ENCODE peak calls at places on chromosomes 2 and 18, in ten cellular contexts. G, Y, H, I, F, Z, K, S, B and C are unnamed samples.
A peak's percentile ranks its signal among the peaks of the same experiment; 100 is the strongest.

GRCh38 chr2:193847140-193847539 is 1652.4 kb upstream of the TMEFF2 start:
- DNase-seq in Z (no peak), Y (peak; percentile 73), B (no peak), G (no peak), I (no peak), F (no peak), K (no peak), S (no peak), H (no peak), C (no peak)

GRCh38 chr18:48569915-48570264 is 31.1 kb downstream of the CTIF start:
- DNase-seq in Z (no peak), I (no peak), B (no peak), F (no peak), G (no peak), K (no peak), S (no peak), Y (no peak), H (no peak), C (no peak)

GRCh38 chr2:97730245-97730644 is 16.9 kb downstream of the ZAP70 start:
- DNase-seq in Y (no peak), G (no peak), F (no peak), I (no peak), H (no peak), B (no peak), S (no peak), K (no peak), Z (no peak), C (no peak)

GRCh38 chr2:160157861-160158813 is 41.9 kb downstream of the ITGB6 start:
- DNase-seq in Z (no peak), H (no peak), F (peak; percentile 44), Y (peak; percentile 88), I (no peak), G (no peak), B (no peak), K (no peak), S (no peak), C (peak; percentile 70)

GRCh38 chr2:84486436-84487115 is 27.5 kb upstream of the SUCLG1 start:
- DNase-seq in H (no peak), I (no peak), S (no peak), Y (peak; percentile 90), K (no peak), G (no peak), Z (no peak), B (no peak), F (no peak), C (peak; percentile 49)

GRCh38 chr18:77068321-77068841 is 64.2 kb downstream of the MBP start:
- DNase-seq in G (no peak), I (no peak), S (no peak), Z (peak; percentile 55), H (no peak), K (peak; percentile 36), B (no peak), F (no peak), Y (peak; percentile 60), C (no peak)

GRCh38 chr2:64514018-64514417 is 10.1 kb upstream of the AFTPH start:
- DNase-seq in H (no peak), I (no peak), S (no peak), B (no peak), K (no peak), Z (no peak), F (no peak), G (no peak), Y (peak; percentile 14), C (no peak)

GRCh38 chr2:23536326-23536725 is 151.3 kb downstream of the KLHL29 start:
- DNase-seq in Z (no peak), H (no peak), B (no peak), I (no peak), S (no peak), F (no peak), K (no peak), Y (no peak), G (no peak), C (no peak)

GRCh38 chr2:40721595-40721994 is 269.7 kb upstream of the SLC8A1 start:
- DNase-seq in H (no peak), G (no peak), Y (no peak), B (no peak), S (no peak), Z (no peak), I (no peak), K (no peak), F (no peak), C (no peak)

GRCh38 chr18:21053127-21053526 is 58.5 kb downstream of the ROCK1 start:
- DNase-seq in B (no peak), H (no peak), S (no peak), F (peak; percentile 86), I (no peak), K (peak; percentile 54), Y (peak; percentile 78), Z (no peak), G (no peak), C (peak; percentile 21)

GRCh38 chr2:201228271-201228911 is 31.9 kb upstream of the CASP8 start:
- DNase-seq in H (no peak), F (no peak), Y (peak; percentile 23), K (no peak), G (no peak), Z (no peak), B (no peak), I (no peak), S (no peak), C (no peak)
- TF ChIP-seq CTCF in H (no peak), F (no peak), Y (no peak), K (no peak), G (no peak), Z (no peak), B (no peak), I (no peak), S (no peak), C (no peak)

GRCh38 chr2:201118957-201119848 is 3.2 kb downstream of the CFLAR start:
- DNase-seq in K (peak; percentile 8), F (no peak), Y (peak; percentile 60), H (peak; percentile 48), Z (no peak), S (no peak), B (no peak), I (peak; percentile 63), G (no peak), C (no peak)

GRCh38 chr2:201118121-201118956 is 2.4 kb downstream of the CFLAR start:
- DNase-seq in H (peak; percentile 90), K (peak; percentile 37), Y (peak; percentile 89), G (peak; percentile 86), Z (peak; percentile 91), F (no peak), S (peak; percentile 80), B (peak; percentile 59), I (peak; percentile 93), C (no peak)

GRCh38 chr2:201126308-201127127 is 10.6 kb downstream of the CFLAR start:
- DNase-seq in B (no peak), H (no peak), Y (peak; percentile 81), G (no peak), F (no peak), K (no peak), Z (peak; percentile 44), I (peak; percentile 79), S (no peak), C (no peak)

GRCh38 chr2:201120500-201120899 is 4.5 kb downstream of the CFLAR start:
- DNase-seq in F (no peak), H (no peak), Y (peak; percentile 33), S (no peak), Z (no peak), B (no peak), I (no peak), G (no peak), K (no peak), C (no peak)

GRCh38 chr2:201122276-201122675 is 6.3 kb downstream of the CFLAR start:
- DNase-seq in K (no peak), Z (no peak), B (no peak), I (no peak), Y (peak; percentile 12), S (no peak), G (no peak), H (no peak), F (no peak), C (no peak)
- H3K4me3 ChIP-seq in K (no peak overlapping the region), Z (peak overlapping the region; percentile 96), B (peak overlapping the region; percentile 0), I (peak overlapping the region; percentile 85), Y (no peak overlapping the region), S (no peak overlapping the region), G (peak overlapping the region; percentile 96), H (no peak overlapping the region), F (no peak overlapping the region), C (no peak overlapping the region)

DNA sequence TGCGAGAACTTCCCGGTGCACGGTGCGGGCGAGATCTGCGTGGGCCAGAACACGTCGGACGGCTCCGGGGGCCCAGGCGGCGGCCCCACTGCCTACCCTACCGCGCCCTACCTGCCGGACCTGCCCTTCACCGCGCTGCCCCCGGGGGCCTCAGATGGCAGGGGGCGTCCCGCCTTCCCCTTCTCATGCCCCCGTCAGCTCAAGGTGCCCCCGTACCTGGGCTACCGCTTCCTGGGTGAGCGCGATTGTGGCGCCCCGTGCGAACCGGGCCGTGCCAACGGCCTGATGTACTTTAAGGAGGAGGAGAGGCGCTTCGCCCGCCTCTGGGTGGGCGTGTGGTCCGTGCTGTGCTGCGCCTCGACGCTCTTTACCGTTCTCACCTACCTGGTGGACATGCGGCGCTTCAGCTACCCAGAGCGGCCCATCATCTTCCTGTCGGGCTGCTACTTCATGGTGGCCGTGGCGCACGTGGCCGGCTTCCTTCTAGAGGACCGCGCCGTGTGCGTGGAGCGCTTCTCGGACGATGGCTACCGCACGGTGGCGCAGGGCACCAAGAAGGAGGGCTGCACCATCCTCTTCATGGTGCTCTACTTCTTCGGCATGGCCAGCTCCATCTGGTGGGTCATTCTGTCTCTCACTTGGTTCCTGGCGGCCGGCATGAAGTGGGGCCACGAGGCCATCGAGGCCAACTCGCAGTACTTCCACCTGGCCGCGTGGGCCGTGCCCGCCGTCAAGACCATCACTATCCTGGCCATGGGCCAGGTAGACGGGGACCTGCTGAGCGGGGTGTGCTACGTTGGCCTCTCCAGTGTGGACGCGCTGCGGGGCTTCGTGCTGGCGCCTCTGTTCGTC is 1.7 kb downstream of the FZD7 start:
- DNase-seq in Z (peak; percentile 26), F (no peak), S (no peak), Y (peak; percentile 68), H (no peak), K (no peak), I (no peak), G (peak; percentile 71), B (no peak), C (no peak)
- TF ChIP-seq CTCF in Z (peak; percentile 17), F (peak; percentile 81), S (peak; percentile 33), Y (peak; percentile 27), H (no peak), K (peak; percentile 74), I (no peak), G (peak; percentile 20), B (no peak), C (peak; percentile 43)

GRCh38 chr2:9250091-9250490 is 43.5 kb downstream of the ASAP2 start:
- DNase-seq in F (no peak), Z (no peak), B (no peak), Y (no peak), H (no peak), K (no peak), S (no peak), G (no peak), I (no peak), C (no peak)

GRCh38 chr2:9250498-9251153 is 44.0 kb downstream of the ASAP2 start:
- DNase-seq in S (no peak), Y (no peak), F (no peak), K (no peak), B (no peak), H (no peak), G (no peak), Z (no peak), I (no peak), C (no peak)

GRCh38 chr2:9248363-9248762 is 41.8 kb downstream of the ASAP2 start:
- DNase-seq in F (no peak), Z (no peak), K (no peak), B (no peak), I (no peak), S (no peak), H (no peak), Y (no peak), G (no peak), C (no peak)

GRCh38 chr2:9247786-9248185 is 41.2 kb downstream of the ASAP2 start:
- DNase-seq in I (no peak), G (no peak), Y (no peak), Z (no peak), F (no peak), B (no peak), S (no peak), K (no peak), H (no peak), C (no peak)

GRCh38 chr2:9249036-9249800 is 42.6 kb downstream of the ASAP2 start:
- DNase-seq in B (no peak), H (no peak), Z (no peak), I (no peak), Y (peak; percentile 59), G (no peak), F (no peak), S (no peak), K (no peak), C (no peak)
- H3K4me3 ChIP-seq in B (no peak overlapping the region), H (no peak overlapping the region), Z (no peak overlapping the region), I (no peak overlapping the region), Y (no peak overlapping the region), G (no peak overlapping the region), F (no peak overlapping the region), S (no peak overlapping the region), K (no peak overlapping the region), C (no peak overlapping the region)